ENCODE peak calls at places on chromosomes 1 and 21, in nine cellular contexts. L, K, I, X, R, P, B, Y and M are unnamed samples.

GRCh38 chr1:93585059-93585966 is 96.3 kb downstream of the BCAR3 start:
- DNase-seq in B (no peak), K (no peak), I (no peak), L (no peak), R (no peak), Y (no peak), P (peak; percentile 97), X (peak; percentile 37), M (no peak)

GRCh38 chr1:3132685-3133084 is 63.7 kb downstream of the PRDM16 start:
- DNase-seq in L (no peak), Y (no peak), P (no peak), K (no peak), I (no peak), X (no peak), R (no peak), B (no peak), M (no peak)

GRCh38 chr1:97820470-97821188 is 100.2 kb downstream of the DPYD start:
- DNase-seq in I (peak; percentile 57), X (no peak), R (no peak), Y (no peak), B (no peak), P (no peak), L (no peak), K (no peak), M (peak; percentile 3)

GRCh38 chr1:890661-891060 is 33.1 kb upstream of the SAMD11 start:
- DNase-seq in Y (no peak), B (no peak), K (no peak), I (peak; percentile 34), L (no peak), R (no peak), P (no peak), X (no peak), M (no peak)

GRCh38 chr1:63534406-63534805 is 11.1 kb downstream of the EFCAB7 start:
- DNase-seq in P (no peak), K (no peak), L (no peak), I (no peak), R (no peak), B (no peak), X (no peak), Y (no peak), M (no peak)

GRCh38 chr1:203478231-203478630 is 2.6 kb downstream of the PRELP start:
- DNase-seq in I (peak; percentile 38), B (no peak), L (no peak), X (no peak), P (no peak), Y (no peak), K (no peak), R (no peak), M (no peak)

GRCh38 chr1:155127672-155128468 is at the start of gene EFNA1:
- DNase-seq in P (peak; percentile 86), L (peak; percentile 63), Y (peak; percentile 74), I (peak; percentile 48), R (no peak), B (no peak), K (no peak), X (peak; percentile 48), M (peak; percentile 68)

GRCh38 chr1:8047112-8047511 is 21.0 kb upstream of the ERRFI1 start:
- DNase-seq in X (no peak), I (peak; percentile 94), R (no peak), Y (no peak), L (no peak), K (no peak), B (no peak), P (no peak), M (no peak)

GRCh38 chr1:15441247-15441646 is 3.0 kb downstream of the CTRC start:
- DNase-seq in R (no peak), B (no peak), X (no peak), Y (no peak), P (no peak), I (no peak), K (no peak), L (no peak), M (no peak)

GRCh38 chr1:86259390-86259789 is 102.8 kb upstream of the COL24A1 start:
- DNase-seq in P (no peak), I (no peak), X (no peak), K (no peak), B (no peak), Y (no peak), L (no peak), R (no peak), M (no peak)

GRCh38 chr21:25963186-25963585 is 207.4 kb downstream of the APP start:
- DNase-seq in Y (no peak), L (no peak), P (no peak), K (no peak), B (no peak), R (no peak), X (no peak), I (peak; percentile 55), M (no peak)

GRCh38 chr1:28640766-28641165 is 2.1 kb downstream of the TAF12 start:
- DNase-seq in K (no peak), P (no peak), Y (no peak), I (peak; percentile 38), R (no peak), L (no peak), B (no peak), X (no peak), M (no peak)

GRCh38 chr1:235399661-235400060 is 32.4 kb downstream of the TBCE start:
- DNase-seq in K (no peak), L (no peak), P (no peak), B (no peak), I (no peak), Y (no peak), R (no peak), X (no peak), M (no peak)

GRCh38 chr1:59701376-59701775 is 113.4 kb upstream of the HOOK1 start:
- DNase-seq in I (peak; percentile 49), L (no peak), R (no peak), K (no peak), Y (no peak), P (no peak), X (no peak), B (no peak), M (no peak)

GRCh38 chr1:179017383-179018326 is 8.0 kb upstream of the FAM20B start:
- DNase-seq in L (no peak), P (no peak), I (peak; percentile 56), K (no peak), B (no peak), R (no peak), Y (no peak), X (peak; percentile 31), M (no peak)

GRCh38 chr1:215146252-215146975 is 63.9 kb downstream of the KCNK2 start:
- DNase-seq in Y (no peak), B (peak; percentile 25), K (no peak), I (peak; percentile 39), R (no peak), L (no peak), X (no peak), P (peak; percentile 25), M (no peak)

GRCh38 chr1:102879439-102879993 is 228.8 kb downstream of the COL11A1 start:
- DNase-seq in I (peak; percentile 67), R (peak; percentile 83), L (no peak), B (no peak), X (no peak), P (no peak), K (no peak), Y (no peak), M (no peak)

GRCh38 chr1:185170291-185170848 is 13.4 kb downstream of the SWT1 start:
- DNase-seq in K (no peak), P (peak; percentile 19), L (peak; percentile 52), R (no peak), X (peak; percentile 20), B (peak; percentile 75), I (peak; percentile 77), Y (peak; percentile 47), M (peak; percentile 66)

GRCh38 chr21:32256873-32257620 is 21.8 kb downstream of the MIS18A start:
- DNase-seq in P (no peak), K (no peak), X (peak; percentile 87), L (no peak), B (no peak), I (peak; percentile 93), Y (no peak), R (peak; percentile 48), M (no peak)

GRCh38 chr1:36731226-36732037 is 248.7 kb upstream of the CSF3R start:
- DNase-seq in B (no peak), K (no peak), P (no peak), Y (no peak), I (no peak), X (no peak), R (no peak), L (no peak), M (no peak)

GRCh38 chr21:38524168-38525153 is 26.2 kb upstream of the ERG start:
- DNase-seq in I (no peak), P (no peak), X (no peak), R (no peak), K (no peak), Y (no peak), L (no peak), B (no peak), M (no peak)

GRCh38 chr1:99662581-99663208 is 16.8 kb downstream of the PALMD start:
- DNase-seq in B (no peak), Y (no peak), P (no peak), K (no peak), L (no peak), R (no peak), X (peak; percentile 94), I (peak; percentile 81), M (no peak)